ENCODE peak calls at places on chromosomes 16 and 17, in ten cellular contexts. Q is CD4-positive, alpha-beta T cell; B is kidney glomerular epithelial cell; C is stimulated activated CD8-positive, alpha-beta memory T cell treated with anti-CD3 and anti-CD28 coated beads, Interleukin-2, amount 100 ng/mL, for 1 hour; P is skeletal muscle cell; H is H7; L is naive B cell; Y is heart left ventricle; S is bronchial epithelial cell; I is NCI-H1092. E is an unnamed sample.

GRCh38 chr16:55835578-55835977 is 2.7 kb upstream of the CES1 start:
- DNase-seq in Q (no peak), B (no peak), C (no peak), P (no peak), H (no peak), L (no peak), Y (no peak), S (no peak), I (no peak), E (peak)

GRCh38 chr16:80309178-80309577 is 231.6 kb upstream of the DYNLRB2 start:
- DNase-seq in Q (no peak), B (no peak), C (no peak), P (no peak), H (no peak), L (no peak), Y (no peak), S (no peak), I (no peak), E (no peak)

GRCh38 chr17:61196302-61196704 is 203.3 kb upstream of the TBX2 start:
- DNase-seq in Q (no peak), B (no peak), C (no peak), P (no peak), H (no peak), L (no peak), Y (no peak), S (no peak), I (no peak), E (peak)

GRCh38 chr16:58733248-58733670 is 857 bp downstream of the GOT2 start:
- DNase-seq in Q (no peak), B (peak), C (no peak), P (no peak), H (no peak), L (no peak), Y (no peak), S (peak), I (no peak), E (peak)

GRCh38 chr16:22685162-22685830 is 128.7 kb upstream of the HS3ST2 start:
- DNase-seq in Q (no peak), B (no peak), C (no peak), P (no peak), H (no peak), L (no peak), Y (no peak), S (no peak), I (no peak), E (peak)

GRCh38 chr16:4661661-4662060 is 31.7 kb upstream of the NUDT16L1 start:
- DNase-seq in Q (no peak), B (no peak), C (no peak), P (no peak), H (no peak), L (no peak), Y (no peak), S (no peak), I (peak), E (no peak)

GRCh38 chr16:17451835-17452234 is 18.9 kb downstream of the XYLT1 start:
- DNase-seq in Q (no peak), B (no peak), C (no peak), P (no peak), H (no peak), L (peak), Y (no peak), S (no peak), I (no peak), E (no peak)

GRCh38 chr16:77570574-77570973 is 135.7 kb upstream of the ADAMTS18 start:
- DNase-seq in Q (no peak), B (no peak), C (no peak), P (no peak), H (no peak), L (no peak), Y (no peak), S (no peak), I (no peak), E (no peak)

GRCh38 chr16:11386054-11386680 is 40.9 kb downstream of the RMI2 start:
- DNase-seq in Q (no peak), B (no peak), C (no peak), P (no peak), H (peak), L (no peak), Y (peak), S (no peak), I (no peak), E (no peak)

GRCh38 chr16:84897911-84898377 is 78.2 kb downstream of the CRISPLD2 start:
- DNase-seq in Q (no peak), B (no peak), C (no peak), P (no peak), H (no peak), L (no peak), Y (peak), S (peak), I (no peak), E (no peak)

GRCh38 chr16:85473326-85473725 is 139.8 kb upstream of the GSE1 start:
- DNase-seq in Q (no peak), B (no peak), C (no peak), P (no peak), H (peak), L (no peak), Y (no peak), S (no peak), I (no peak), E (no peak)

GRCh38 chr16:14539631-14540030 is 90.4 kb downstream of the PARN start:
- DNase-seq in Q (no peak), B (no peak), C (no peak), P (no peak), H (no peak), L (no peak), Y (no peak), S (no peak), I (no peak), E (no peak)

GRCh38 chr17:17947966-17948365 is 24.2 kb downstream of the TOM1L2 start:
- DNase-seq in Q (no peak), B (no peak), C (no peak), P (no peak), H (no peak), L (no peak), Y (no peak), S (peak), I (no peak), E (no peak)

GRCh38 chr16:67254809-67255552 is 6.2 kb downstream of the SLC9A5 start:
- DNase-seq in Q (no peak), B (no peak), C (no peak), P (no peak), H (no peak), L (no peak), Y (no peak), S (no peak), I (no peak), E (no peak)

GRCh38 chr17:39306028-39306427 is 80.3 kb upstream of the STAC2 start:
- DNase-seq in Q (no peak), B (no peak), C (no peak), P (no peak), H (peak), L (no peak), Y (no peak), S (no peak), I (no peak), E (no peak)

GRCh38 chr17:19533718-19534561 is at the start of gene SLC47A1:
- DNase-seq in Q (no peak), B (no peak), C (no peak), P (no peak), H (peak), L (no peak), Y (peak), S (peak), I (no peak), E (no peak)

GRCh38 chr16:25089346-25089745 is 22.2 kb upstream of the LCMT1 start:
- DNase-seq in Q (no peak), B (no peak), C (no peak), P (no peak), H (no peak), L (no peak), Y (no peak), S (no peak), I (no peak), E (no peak)

GRCh38 chr17:57911834-57912673 is 43.2 kb downstream of the CUEDC1 start:
- DNase-seq in Q (no peak), B (no peak), C (no peak), P (peak), H (no peak), L (no peak), Y (peak), S (peak), I (peak), E (peak)

GRCh38 chr17:58756246-58757161 is 850 bp downstream of the PPM1E start:
- DNase-seq in Q (no peak), B (no peak), C (no peak), P (no peak), H (peak), L (peak), Y (peak), S (no peak), I (peak), E (no peak)

E was measured in foreskin fibroblast.